ENCODE peak calls at places on chromosome X, in seven cellular contexts. B is H7, A is RPMI7951, J is fibroblast of mammary gland, V is hypothalamus, W is activated gamma-delta T cell treated with Interleukin-2 at 50 U/mL for 16 hours, D is uterus. T is an unnamed sample.

GRCh38 chrX:154409222-154409871 is at the start of gene DNASE1L1:
- DNase-seq in B (peak), A (peak), J (peak), V (no peak), W (no peak), D (peak), T (no peak)

GRCh38 chrX:22314211-22314610 is 41.5 kb downstream of the CBLL2 start:
- DNase-seq in B (no peak), A (peak), J (peak), V (no peak), W (no peak), D (no peak), T (no peak)

GRCh38 chrX:16612257-16612987 is 37.5 kb upstream of the S100G start:
- DNase-seq in B (peak), A (no peak), J (no peak), V (no peak), W (no peak), D (no peak), T (no peak)

GRCh38 chrX:18994713-18995112 is 10.8 kb upstream of the PHKA2 start:
- DNase-seq in B (no peak), A (peak), J (peak), V (no peak), W (no peak), D (no peak), T (no peak)

GRCh38 chrX:133988010-133988409 is 2.6 kb upstream of the GPC3 start:
- DNase-seq in B (no peak), A (no peak), J (no peak), V (no peak), W (no peak), D (no peak), T (no peak)

GRCh38 chrX:56788717-56789122 is 59.7 kb downstream of the NBDY start:
- DNase-seq in B (no peak), A (no peak), J (peak), V (peak), W (peak), D (peak), T (no peak)

GRCh38 chrX:24090300-24091200 is 35.8 kb downstream of the EIF2S3 start:
- DNase-seq in B (no peak), A (no peak), J (no peak), V (no peak), W (no peak), D (no peak), T (no peak)

GRCh38 chrX:24371391-24371972 is 11.0 kb downstream of the SUPT20HL1 start:
- DNase-seq in B (peak), A (peak), J (peak), V (no peak), W (peak), D (peak), T (no peak)

GRCh38 chrX:65726708-65727107 is 59.3 kb downstream of the MSN start:
- DNase-seq in B (peak), A (no peak), J (no peak), V (no peak), W (no peak), D (no peak), T (no peak)

GRCh38 chrX:45621356-45622041 is 420.8 kb upstream of the DIPK2B start:
- DNase-seq in B (no peak), A (peak), J (peak), V (no peak), W (no peak), D (no peak), T (no peak)

GRCh38 chrX:107851215-107851614 is 25.5 kb downstream of the MID2 start:
- DNase-seq in B (no peak), A (no peak), J (no peak), V (no peak), W (no peak), D (no peak), T (no peak)

GRCh38 chrX:69186651-69187050 is 21.4 kb upstream of the PJA1 start:
- DNase-seq in B (no peak), A (no peak), J (no peak), V (no peak), W (no peak), D (no peak), T (no peak)

GRCh38 chrX:141405486-141405877 is 163.2 kb upstream of the SPANXC start:
- DNase-seq in B (no peak), A (peak), J (peak), V (no peak), W (no peak), D (no peak), T (no peak)

GRCh38 chrX:19630228-19630627 is 114.9 kb upstream of the MAP3K15 start:
- DNase-seq in B (no peak), A (no peak), J (no peak), V (no peak), W (no peak), D (no peak), T (no peak)

GRCh38 chrX:97224148-97224547 is 340.4 kb downstream of the RPA4 start:
- DNase-seq in B (no peak), A (no peak), J (no peak), V (no peak), W (no peak), D (no peak), T (no peak)

GRCh38 chrX:115367956-115368355 is 78.4 kb downstream of the LUZP4 start:
- DNase-seq in B (no peak), A (peak), J (peak), V (no peak), W (no peak), D (no peak), T (no peak)

GRCh38 chrX:100445593-100445992 is 35.5 kb upstream of the PCDH19 start:
- DNase-seq in B (no peak), A (no peak), J (no peak), V (no peak), W (no peak), D (no peak), T (no peak)

GRCh38 chrX:2485789-2486345 is 14.9 kb downstream of the DHRSX start:
- DNase-seq in B (peak), A (no peak), J (no peak), V (no peak), W (no peak), D (no peak), T (no peak)

GRCh38 chrX:154729439-154729838 is 21.4 kb downstream of the GAB3 start:
- DNase-seq in B (no peak), A (no peak), J (no peak), V (no peak), W (no peak), D (no peak), T (no peak)

GRCh38 chrX:125131146-125131545 is 188.5 kb upstream of the TEX13C start:
- DNase-seq in B (no peak), A (no peak), J (no peak), V (no peak), W (no peak), D (no peak), T (no peak)

GRCh38 chrX:13747836-13748235 is 13.3 kb downstream of the OFD1 start:
- DNase-seq in B (peak), A (peak), J (peak), V (no peak), W (peak), D (peak), T (no peak)

T was measured in NCI-H1048.